ENCODE peak calls at places on chromosomes 7 and 10, in seven cellular contexts. L is WERI-Rb-1, N is coronary artery, F is HFFc6, P is mesothelial cell of epicardium, R is RWPE1, K is cardiac muscle cell. H is an unnamed sample.
A peak's percentile ranks its signal among the peaks of the same experiment; 100 is the strongest.

GRCh38 chr7:104207348-104207730 is 474 bp downstream of the ORC5 start:
- DNase-seq in F (no peak), R (peak; percentile 5), P (no peak), N (no peak), L (no peak), K (peak; percentile 25), H (no peak)

GRCh38 chr7:159155410-159155809 is 10.7 kb upstream of the VIPR2 start:
- DNase-seq in N (no peak), L (no peak), R (no peak), F (no peak), K (no peak), P (no peak), H (no peak)

GRCh38 chr10:114649217-114649906 is 8.7 kb downstream of the ABLIM1 start:
- DNase-seq in L (peak; percentile 59), K (no peak), P (no peak), F (no peak), N (no peak), R (no peak), H (no peak)

GRCh38 chr10:19676063-19676462 is 140.2 kb upstream of the PLXDC2 start:
- DNase-seq in R (no peak), L (no peak), N (no peak), K (no peak), F (no peak), P (no peak), H (no peak)

GRCh38 chr10:73359492-73359891 is 828 bp upstream of the CFAP70 start:
- DNase-seq in P (no peak), N (no peak), R (no peak), F (no peak), K (no peak), L (no peak), H (no peak)

GRCh38 chr7:111568419-111568818 is 6.1 kb upstream of the IMMP2L start:
- DNase-seq in F (no peak), N (no peak), L (no peak), K (no peak), P (no peak), R (no peak), H (no peak)

GRCh38 chr10:6171891-6172354 is 30.8 kb upstream of the PFKFB3 start:
- DNase-seq in K (peak; percentile 91), F (peak; percentile 91), P (no peak), R (no peak), L (no peak), N (peak; percentile 85), H (peak; percentile 39)

GRCh38 chr10:6119962-6120361 is 31.1 kb downstream of the RBM17 start:
- DNase-seq in K (no peak), N (no peak), L (no peak), F (no peak), R (peak; percentile 59), P (no peak), H (no peak)

GRCh38 chr10:660413-660979 is 29.0 kb downstream of the DIP2C start:
- DNase-seq in L (no peak), P (no peak), R (no peak), K (no peak), F (no peak), N (no peak), H (no peak)

GRCh38 chr10:44569193-44570091 is 184.5 kb upstream of the CXCL12 start:
- DNase-seq in R (no peak), L (no peak), K (peak; percentile 94), F (peak; percentile 95), P (no peak), N (peak; percentile 84), H (peak; percentile 68)

GRCh38 chr7:22319424-22320403 is 37.2 kb downstream of the RAPGEF5 start:
- DNase-seq in N (no peak), K (no peak), L (peak; percentile 53), R (peak; percentile 34), F (no peak), P (no peak), H (no peak)

GRCh38 chr10:101397140-101397539 is 43.2 kb downstream of the BTRC start:
- DNase-seq in L (no peak), K (peak; percentile 87), P (no peak), F (peak; percentile 77), N (no peak), R (peak; percentile 26), H (peak; percentile 71)

GRCh38 chr10:47043928-47044544 is 132.8 kb downstream of the PTPN20 start:
- DNase-seq in K (no peak), R (no peak), F (no peak), P (no peak), N (no peak), L (no peak), H (no peak)

GRCh38 chr7:106583133-106583532 is 77.8 kb downstream of the CCDC71L start:
- DNase-seq in N (no peak), L (no peak), K (peak; percentile 36), P (no peak), R (no peak), F (peak; percentile 39), H (peak; percentile 91)

GRCh38 chr10:30915141-30915540 is 116.5 kb downstream of the ZNF438 start:
- DNase-seq in K (peak; percentile 81), P (no peak), F (no peak), L (no peak), R (no peak), N (no peak), H (no peak)

GRCh38 chr10:99304027-99304856 is 24.9 kb upstream of the CNNM1 start:
- DNase-seq in N (no peak), R (no peak), F (peak; percentile 26), K (peak; percentile 2), L (no peak), P (no peak), H (no peak)

GRCh38 chr10:15166325-15166724 is 2.2 kb downstream of the NMT2 start:
- DNase-seq in P (no peak), K (peak; percentile 34), F (no peak), R (no peak), L (no peak), N (no peak), H (no peak)

GRCh38 chr7:137840183-137840779 is 6.5 kb downstream of the DGKI start:
- DNase-seq in K (no peak), L (no peak), R (no peak), F (no peak), P (no peak), N (no peak), H (no peak)

GRCh38 chr10:103053659-103054581 is 135.8 kb downstream of the CNNM2 start:
- DNase-seq in F (peak; percentile 62), K (peak; percentile 86), N (peak; percentile 80), P (peak; percentile 49), L (peak; percentile 72), R (peak; percentile 11), H (peak; percentile 63)

GRCh38 chr7:9242604-9243003 is 809.2 kb downstream of the NXPH1 start:
- DNase-seq in P (no peak), N (no peak), K (no peak), R (no peak), L (no peak), F (no peak), H (no peak)

GRCh38 chr10:125035136-125035535 is 93.2 kb downstream of the ZRANB1 start:
- DNase-seq in F (peak; percentile 91), K (peak; percentile 89), P (no peak), N (no peak), L (no peak), R (peak; percentile 64), H (peak; percentile 71)

GRCh38 chr7:131326576-131326975 is 1.1 kb upstream of the MKLN1 start:
- DNase-seq in R (no peak), F (no peak), N (no peak), K (no peak), L (no peak), P (no peak), H (no peak)

GRCh38 chr7:131328387-131329175 is 905 bp downstream of the MKLN1 start:
- DNase-seq in L (no peak), P (no peak), F (peak; percentile 32), R (peak; percentile 11), N (no peak), K (peak; percentile 55), H (peak; percentile 3)

GRCh38 chr7:131327049-131327625 is 539 bp upstream of the MKLN1 start:
- DNase-seq in N (no peak), K (peak; percentile 82), R (peak; percentile 33), F (peak; percentile 84), P (no peak), L (peak; percentile 26), H (peak; percentile 38)

GRCh38 chr7:131329176-131329570 is 1.5 kb downstream of the MKLN1 start:
- DNase-seq in F (no peak), P (no peak), R (no peak), N (no peak), L (no peak), K (peak; percentile 13), H (no peak)

DNA sequence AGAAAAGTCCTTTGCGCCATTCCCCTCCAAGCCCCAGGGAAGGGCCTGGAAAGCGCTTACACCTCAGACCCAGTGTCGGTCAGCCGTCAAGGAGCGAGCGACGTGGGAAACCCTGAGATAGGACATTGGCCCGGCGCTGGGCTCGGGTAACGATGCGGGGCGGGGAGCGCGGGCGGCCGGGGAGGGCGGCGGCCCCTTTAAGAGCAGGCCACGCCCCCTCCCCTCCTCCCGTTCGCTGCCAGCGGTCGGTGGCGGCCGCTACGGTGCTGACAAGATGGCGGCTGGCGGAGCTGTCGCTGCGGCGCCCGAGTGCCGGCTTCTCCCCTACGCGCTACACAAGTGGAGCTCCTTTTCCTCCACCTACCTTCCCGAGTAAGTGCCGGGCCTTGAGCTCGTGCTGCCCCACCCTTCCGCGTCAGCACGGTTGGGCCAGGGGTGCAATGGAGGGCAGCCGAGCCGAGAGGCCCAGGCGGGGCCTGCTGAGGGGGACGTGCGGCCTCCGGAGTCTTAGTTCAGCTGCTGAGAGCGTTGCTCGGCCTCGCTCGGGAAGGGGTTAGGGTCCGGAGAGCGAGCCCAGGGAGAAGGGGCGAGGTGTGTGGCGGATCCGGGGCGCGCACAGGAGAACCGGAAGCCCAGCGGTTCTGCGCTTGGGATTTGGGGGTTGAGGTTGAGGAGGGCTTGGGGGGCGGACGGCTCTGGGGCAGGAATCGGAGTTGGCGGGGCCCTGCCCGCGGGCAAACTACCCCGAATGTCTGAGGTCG is at the start of gene MKLN1:
- DNase-seq in L (peak; percentile 92), R (peak; percentile 87), P (peak; percentile 90), K (peak; percentile 94), N (peak; percentile 91), F (peak; percentile 74), H (peak; percentile 74)
- TF ChIP-seq CTCF in L (no peak), R (no peak), P (no peak), K (no peak), N (no peak), F (no peak), H (no peak)

DNA sequence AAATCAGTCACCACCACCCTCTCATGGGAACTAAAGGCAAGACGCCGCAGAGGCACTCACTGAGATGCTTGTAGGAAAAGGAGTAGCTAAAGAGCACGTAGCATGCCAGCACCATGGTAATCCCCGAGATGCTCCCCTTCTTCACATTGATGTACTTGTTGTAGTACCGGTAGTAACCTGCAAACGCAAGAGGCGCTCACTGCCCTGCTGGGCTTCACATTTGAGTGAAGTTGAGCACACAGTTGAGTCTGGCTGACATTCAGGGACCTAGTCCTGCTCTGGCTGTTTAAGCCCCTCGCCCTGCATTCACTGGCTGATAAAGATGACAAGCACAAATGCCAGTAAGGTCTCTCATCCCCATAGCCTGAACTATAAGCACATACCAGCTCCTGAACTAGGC is 6.9 kb downstream of the ATP5MF start:
- DNase-seq in N (no peak), R (no peak), F (peak; percentile 16), P (no peak), L (peak; percentile 46), K (peak; percentile 19), H (no peak)
- TF ChIP-seq CTCF in N (no peak), R (no peak), F (peak; percentile 70), P (peak; percentile 43), L (peak; percentile 64), K (peak; percentile 23), H (no peak)

GRCh38 chr10:27724287-27724686 is 21.3 kb downstream of the MKX start:
- DNase-seq in P (no peak), R (no peak), K (no peak), F (peak; percentile 60), N (no peak), L (no peak), H (no peak)
- TF ChIP-seq CTCF in P (no peak), R (no peak), K (peak; percentile 17), F (peak; percentile 73), N (peak; percentile 10), L (peak; percentile 34), H (peak; percentile 34)

GRCh38 chr7:55130079-55130476 is 111.3 kb downstream of the EGFR start:
- DNase-seq in R (no peak), F (peak; percentile 41), P (no peak), K (peak; percentile 68), L (no peak), N (no peak), H (no peak)
- TF ChIP-seq CTCF in R (no peak), F (no peak), P (no peak), K (no peak), L (no peak), N (no peak), H (no peak)

H was measured in AG09319.